ENCODE peak calls at places on chromosome 18, in six cellular contexts. D is prostate gland, M is OCI-LY7, O is pancreas, J is transverse colon, I is K562. E is an unnamed sample. For H3K4me1, the result is how much of the 10 kb centered on the place peaks cover.

GRCh38 chr18:76805221-76805620 is 17.1 kb upstream of the ZNF236 start:
- DNase-seq in O (no peak), J (no peak), I (no peak), D (no peak), M (no peak), E (no peak)

GRCh38 chr18:39435986-39436385 is 1870.4 kb upstream of the CELF4 start:
- DNase-seq in O (no peak), D (no peak), M (no peak), I (no peak), J (no peak), E (no peak)

GRCh38 chr18:13760047-13760446 is 33.6 kb downstream of the RNMT start:
- DNase-seq in J (no peak), O (no peak), D (no peak), I (no peak), M (no peak), E (no peak)

GRCh38 chr18:22828171-22828570 is 105.0 kb upstream of the RBBP8 start:
- DNase-seq in M (no peak), D (no peak), J (no peak), O (no peak), I (no peak), E (no peak)

GRCh38 chr18:13520306-13520705 is 206.1 kb downstream of the FAM210A start:
- DNase-seq in O (peak), M (no peak), I (no peak), D (no peak), J (no peak), E (no peak)

GRCh38 chr18:50729326-50729725 is 90.5 kb downstream of the MRO start:
- DNase-seq in J (no peak), D (no peak), I (no peak), O (no peak), M (no peak), E (no peak)

GRCh38 chr18:26545737-26546136 is 2.6 kb downstream of the KCTD1 start:
- DNase-seq in O (no peak), I (no peak), M (no peak), D (no peak), J (no peak), E (no peak)

GRCh38 chr18:60500960-60501359 is 128.4 kb upstream of the MC4R start:
- DNase-seq in O (no peak), M (no peak), I (no peak), J (no peak), D (no peak), E (no peak)

GRCh38 chr18:36496022-36496421 is 198.5 kb downstream of the FHOD3 start:
- DNase-seq in D (no peak), O (no peak), M (peak), I (no peak), J (no peak), E (no peak)

GRCh38 chr18:50424877-50425690 is 50.2 kb downstream of the SKA1 start:
- DNase-seq in O (peak), M (no peak), I (peak), J (no peak), D (no peak), E (no peak)

GRCh38 chr18:76764296-76764901 is 58.0 kb upstream of the ZNF236 start:
- DNase-seq in M (no peak), I (no peak), J (no peak), D (no peak), O (no peak), E (no peak)

GRCh38 chr18:12766986-12767433 is 64.2 kb downstream of the PSMG2 start:
- DNase-seq in M (no peak), O (no peak), D (no peak), I (peak), J (no peak), E (peak)

GRCh38 chr18:79626905-79627749 is 52.5 kb upstream of the CTDP1 start:
- DNase-seq in J (no peak), O (no peak), D (no peak), M (no peak), I (no peak), E (no peak)

GRCh38 chr18:12093520-12094257 is at the start of gene ANKRD62:
- DNase-seq in M (no peak), D (no peak), I (peak), O (no peak), J (no peak), E (no peak)

GRCh38 chr18:55321268-55322175 is 266.5 kb downstream of the TCF4 start:
- DNase-seq in I (no peak), O (peak), J (peak), M (peak), D (peak), E (no peak)

GRCh38 chr18:55320399-55321255 is 267.4 kb downstream of the TCF4 start:
- DNase-seq in D (no peak), I (no peak), M (peak), J (no peak), O (no peak), E (no peak)

GRCh38 chr18:55322176-55322735 is 265.7 kb downstream of the TCF4 start:
- DNase-seq in M (peak), O (peak), I (no peak), D (peak), J (peak), E (no peak)

GRCh38 chr18:55324166-55324565 is 263.8 kb downstream of the TCF4 start:
- DNase-seq in J (no peak), I (no peak), D (no peak), O (no peak), M (peak), E (no peak)

GRCh38 chr18:55323051-55323994 is 264.7 kb downstream of the TCF4 start:
- DNase-seq in J (no peak), D (no peak), I (no peak), M (peak), O (no peak), E (no peak)
- H3K4me3 ChIP-seq in J (peak), D (peak), I (no peak), M (peak), O (no peak), E (no peak)

GRCh38 chr18:2568605-2569004 is 2.7 kb downstream of the METTL4 start:
- DNase-seq in J (no peak), I (no peak), O (no peak), D (no peak), M (no peak), E (no peak)
- H3K4me1 ChIP-seq in J (under half), I (under half), O (under half), D (under half), M (under half), E (under half)

GRCh38 chr18:34494359-34494696 is 215.8 kb upstream of the DTNA start:
- DNase-seq in I (no peak), J (no peak), M (no peak), O (peak), D (no peak), E (no peak)
- H3K4me3 ChIP-seq in I (no peak), J (peak), M (no peak), O (peak), D (peak), E (peak)

DNA sequence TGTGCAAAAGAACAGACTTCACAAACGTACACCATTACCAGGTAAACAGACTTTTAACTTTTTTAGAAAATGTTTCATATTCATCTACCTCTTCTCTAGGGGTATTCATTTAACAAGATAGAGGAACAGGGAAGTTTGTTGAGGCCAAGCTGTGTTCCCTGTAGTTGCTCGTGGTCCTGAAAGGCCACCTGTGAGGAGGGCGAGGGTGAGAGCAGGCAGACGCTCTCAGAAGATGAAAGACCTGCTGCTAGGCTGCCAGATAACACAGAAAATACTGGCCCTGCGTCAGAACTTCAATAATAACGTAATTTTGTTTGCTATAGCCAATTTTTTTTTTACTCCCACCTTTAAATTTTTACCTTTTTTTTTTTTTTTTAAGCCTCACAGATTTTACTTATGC is 42.0 kb downstream of the SOCS6 start:
- DNase-seq in I (no peak), J (no peak), M (no peak), D (no peak), O (no peak), E (no peak)
- H3K4me1 ChIP-seq in I (under half), J (under half), M (under half), D (under half), O (under half), E (under half)

GRCh38 chr18:58572680-58573079 is 56.2 kb downstream of the ALPK2 start:
- DNase-seq in O (no peak), M (no peak), D (no peak), J (no peak), I (no peak), E (no peak)

GRCh38 chr18:58572181-58572580 is 56.7 kb downstream of the ALPK2 start:
- DNase-seq in I (no peak), J (peak), M (no peak), O (no peak), D (no peak), E (no peak)

GRCh38 chr18:58570360-58571064 is 58.4 kb downstream of the ALPK2 start:
- DNase-seq in O (no peak), J (no peak), I (no peak), D (no peak), M (no peak), E (no peak)

GRCh38 chr18:58567453-58568196 is 61.3 kb downstream of the ALPK2 start:
- DNase-seq in O (no peak), J (no peak), D (peak), I (no peak), M (no peak), E (no peak)

GRCh38 chr18:58569490-58569911 is 59.4 kb downstream of the ALPK2 start:
- DNase-seq in M (no peak), O (no peak), D (peak), I (no peak), J (no peak), E (no peak)
- H3K4me3 ChIP-seq in M (no peak), O (no peak), D (no peak), I (no peak), J (no peak), E (no peak)

DNA sequence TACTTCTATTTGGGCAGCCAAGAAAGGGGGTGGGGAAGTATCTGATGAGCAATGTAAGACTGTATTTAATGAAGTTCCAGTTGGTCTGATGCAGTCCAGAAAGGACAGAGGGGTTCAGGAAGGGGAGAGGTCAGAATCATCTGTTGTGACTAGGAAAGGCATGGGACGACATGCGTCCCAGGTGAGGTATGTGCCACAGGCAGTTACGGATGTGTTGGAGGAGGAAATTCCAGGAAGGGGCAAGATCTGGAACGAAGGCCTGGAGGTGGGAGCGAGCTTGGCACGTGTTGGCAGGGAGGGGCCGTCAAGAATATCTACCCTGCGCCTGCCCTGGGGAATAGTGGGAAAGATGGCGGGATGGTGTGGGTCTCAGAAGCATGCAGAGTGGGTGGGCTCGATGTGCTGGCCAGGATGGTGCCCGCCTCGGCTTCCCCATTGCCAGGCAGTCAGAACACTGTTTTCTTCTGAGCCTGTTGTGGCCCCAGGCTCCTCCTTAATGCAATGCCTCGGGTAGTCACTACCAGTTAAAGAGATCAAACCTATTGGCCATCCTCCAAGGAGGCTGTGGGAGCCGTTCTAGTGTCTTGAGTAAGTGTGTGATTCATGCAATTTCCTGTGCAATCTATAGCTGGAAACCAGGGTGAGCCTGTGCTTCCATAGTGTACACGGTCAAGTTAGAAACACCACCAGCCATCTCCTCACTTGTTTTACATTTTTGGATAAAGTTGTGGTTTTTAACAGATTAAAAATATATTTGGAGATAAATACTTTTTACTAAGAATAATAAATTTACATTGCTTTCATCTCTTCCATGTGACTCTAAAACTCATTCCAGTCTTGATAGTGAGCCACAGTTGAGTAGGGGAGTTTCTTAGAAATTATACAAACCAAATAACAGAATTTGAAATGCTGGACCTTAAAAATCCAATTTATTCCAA is 57.6 kb upstream of the TXNDC2 start:
- DNase-seq in M (no peak), D (no peak), I (peak), J (peak), O (peak), E (no peak)
- H3K4me1 ChIP-seq in M (under half), D (under half), I (half or more), J (under half), O (under half), E (under half)

GRCh38 chr18:8742382-8743361 is 37.3 kb downstream of the MTCL1 start:
- DNase-seq in D (no peak), I (no peak), M (peak), J (no peak), O (no peak), E (no peak)
- H3K4me3 ChIP-seq in D (no peak), I (no peak), M (peak), J (no peak), O (no peak), E (no peak)